ENCODE peak calls at places on chromosome 22, in eight cellular contexts. A is H9, S is astrocyte, G is right lobe of liver, X is cardiac muscle cell, L is heart left ventricle, Q is thoracic aorta, H is neural progenitor cell. D is an unnamed sample. For H3K4me1, the result is how much of the 10 kb centered on the place peaks cover.

GRCh38 chr22:17772249-17772962 is 1.9 kb downstream of the BID start:
- DNase-seq in A (no peak), S (no peak), G (no peak), X (no peak), L (no peak), Q (no peak), H (no peak), D (no peak)

GRCh38 chr22:42016111-42016510 is 17.5 kb downstream of the WBP2NL start:
- DNase-seq in A (no peak), S (no peak), G (no peak), X (no peak), L (no peak), Q (no peak), H (no peak), D (no peak)

GRCh38 chr22:35842954-35843353 is 125.3 kb downstream of the APOL5 start:
- DNase-seq in A (peak), S (peak), G (no peak), X (peak), L (no peak), Q (no peak), H (peak), D (no peak)

GRCh38 chr22:35589071-35589735 is 27.9 kb downstream of the MB start:
- DNase-seq in A (no peak), S (peak), G (peak), X (no peak), L (no peak), Q (no peak), H (no peak), D (peak)

GRCh38 chr22:50576070-50576469 is 2.2 kb downstream of the CPT1B start:
- DNase-seq in A (peak), S (peak), G (no peak), X (peak), L (no peak), Q (no peak), H (peak), D (no peak)

GRCh38 chr22:20607157-20607907 is 99.9 kb downstream of the MED15 start:
- DNase-seq in A (peak), S (no peak), G (no peak), X (peak), L (no peak), Q (no peak), H (peak), D (no peak)

GRCh38 chr22:33917744-33918406 is 2.4 kb downstream of the LARGE1 start:
- DNase-seq in A (peak), S (no peak), G (no peak), X (no peak), L (no peak), Q (no peak), H (peak), D (no peak)

GRCh38 chr22:49814856-49815255 is 12.8 kb downstream of the BRD1 start:
- DNase-seq in A (no peak), S (no peak), G (no peak), X (no peak), L (no peak), Q (no peak), H (no peak), D (no peak)

GRCh38 chr22:37240240-37240940 is 3.7 kb downstream of the RAC2 start:
- DNase-seq in A (no peak), S (no peak), G (no peak), X (no peak), L (no peak), Q (no peak), H (no peak), D (no peak)

GRCh38 chr22:32218470-32218869 is 13.6 kb upstream of the RFPL2 start:
- DNase-seq in A (no peak), S (no peak), G (no peak), X (no peak), L (no peak), Q (no peak), H (no peak), D (no peak)

GRCh38 chr22:21450858-21451331 is 16.3 kb upstream of the TMEM191C start:
- DNase-seq in A (peak), S (no peak), G (no peak), X (no peak), L (peak), Q (no peak), H (no peak), D (no peak)

GRCh38 chr22:32745251-32745995 is 56.1 kb upstream of the TIMP3 start:
- DNase-seq in A (peak), S (peak), G (no peak), X (peak), L (peak), Q (no peak), H (peak), D (no peak)

GRCh38 chr22:47328550-47329243 is 566.2 kb downstream of the TBC1D22A start:
- DNase-seq in A (no peak), S (peak), G (no peak), X (no peak), L (no peak), Q (no peak), H (no peak), D (no peak)

GRCh38 chr22:25359601-25360261 is 140.3 kb downstream of the CRYBB2 start:
- DNase-seq in A (no peak), S (no peak), G (no peak), X (no peak), L (no peak), Q (no peak), H (no peak), D (no peak)

GRCh38 chr22:36360871-36361383 is 26.8 kb downstream of the MYH9 start:
- DNase-seq in A (no peak), S (peak), G (no peak), X (no peak), L (no peak), Q (no peak), H (no peak), D (no peak)

GRCh38 chr22:28299760-28300159 is 379.9 kb downstream of the TTC28 start:
- DNase-seq in A (no peak), S (peak), G (no peak), X (peak), L (peak), Q (no peak), H (no peak), D (no peak)

GRCh38 chr22:24992946-24993345 is 40.4 kb downstream of the KIAA1671 start:
- DNase-seq in A (no peak), S (no peak), G (no peak), X (no peak), L (no peak), Q (no peak), H (no peak), D (no peak)

DNA sequence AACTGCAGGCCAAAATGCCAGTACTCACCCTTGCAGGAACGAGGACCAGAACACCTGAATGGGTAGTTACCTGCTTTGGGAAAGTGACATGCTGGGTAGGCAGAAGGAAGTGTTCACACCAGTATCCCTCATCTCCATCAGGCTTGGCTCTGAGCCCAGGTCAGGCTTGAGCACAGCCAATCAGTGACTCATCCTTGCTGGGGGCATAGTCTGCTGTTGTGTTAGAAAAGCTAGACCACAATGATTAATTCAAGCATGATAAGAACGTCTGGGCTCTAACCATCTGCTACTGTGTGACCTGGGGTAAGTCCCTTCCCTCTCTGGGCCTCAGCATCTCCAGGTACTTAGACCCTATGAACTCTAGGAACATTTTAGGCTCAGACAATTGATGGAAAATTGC is 450.4 kb downstream of the MIAT start:
- DNase-seq in A (no peak), S (peak), G (no peak), X (no peak), L (no peak), Q (peak), H (no peak), D (peak)
- H3K4me1 ChIP-seq in A (under half), S (half or more), G (under half), X (under half), L (under half), Q (under half), H (under half), D (under half)

GRCh38 chr22:19122752-19123492 is 710 bp upstream of the DGCR2 start:
- DNase-seq in A (no peak), S (no peak), G (no peak), X (peak), L (no peak), Q (no peak), H (no peak), D (no peak)
- H3K27ac ChIP-seq in A (no peak), S (no peak), G (no peak), X (peak), L (peak), Q (peak), H (no peak), D (peak)

GRCh38 chr22:46001426-46002106 is 24.6 kb upstream of the WNT7B start:
- DNase-seq in A (no peak), S (no peak), G (peak), X (no peak), L (peak), Q (no peak), H (no peak), D (no peak)

GRCh38 chr22:46002757-46003270 is 25.9 kb upstream of the WNT7B start:
- DNase-seq in A (no peak), S (peak), G (peak), X (no peak), L (no peak), Q (no peak), H (no peak), D (peak)

GRCh38 chr22:46006379-46007002 is 29.5 kb upstream of the WNT7B start:
- DNase-seq in A (peak), S (peak), G (peak), X (peak), L (peak), Q (peak), H (peak), D (peak)

GRCh38 chr22:46003271-46004091 is 26.5 kb upstream of the WNT7B start:
- DNase-seq in A (no peak), S (no peak), G (peak), X (no peak), L (peak), Q (no peak), H (no peak), D (no peak)

GRCh38 chr22:46004105-46004866 is 27.3 kb upstream of the WNT7B start:
- DNase-seq in A (no peak), S (no peak), G (peak), X (no peak), L (no peak), Q (no peak), H (no peak), D (no peak)
- H3K4me1 ChIP-seq in A (under half), S (half or more), G (under half), X (under half), L (half or more), Q (under half), H (under half), D (under half)

DNA sequence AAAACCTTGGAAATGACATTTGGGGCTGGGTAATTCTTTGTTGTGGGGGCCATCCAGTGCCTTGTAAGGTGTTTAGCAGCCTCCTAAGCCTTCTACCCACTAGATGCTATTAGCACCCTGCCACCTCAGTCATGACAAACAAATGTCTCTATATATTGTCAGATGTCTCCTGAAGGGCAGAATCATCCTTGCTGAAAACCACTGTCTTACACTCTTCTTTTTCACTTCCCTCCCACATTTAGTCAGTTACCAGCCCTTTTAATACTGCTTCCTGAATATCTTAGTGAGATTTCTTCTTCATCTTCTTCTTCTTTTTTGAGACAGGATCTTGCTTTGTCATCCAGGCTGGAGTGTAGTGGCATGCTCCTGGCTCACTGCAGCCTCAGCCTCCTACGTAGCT is 33.1 kb downstream of the TNRC6B start:
- DNase-seq in A (no peak), S (no peak), G (no peak), X (no peak), L (no peak), Q (no peak), H (no peak), D (no peak)
- H3K27ac ChIP-seq in A (no peak), S (no peak), G (no peak), X (peak), L (no peak), Q (peak), H (no peak), D (peak)